ENCODE peak calls at places on chromosomes 12 and 14, in seven cellular contexts. I, E, O, M, Y, U and R are unnamed samples.
A peak's percentile ranks its signal among the peaks of the same experiment; 100 is the strongest.

GRCh38 chr14:55221186-55221585 is 29.8 kb upstream of the DLGAP5 start:
- DNase-seq in U (no peak), O (peak; percentile 86), Y (no peak), I (peak; percentile 88), E (peak; percentile 31), M (no peak), R (no peak)

GRCh38 chr12:128801879-128802391 is 21.8 kb downstream of the SLC15A4 start:
- DNase-seq in E (no peak), I (peak; percentile 79), M (no peak), U (no peak), Y (no peak), O (peak; percentile 70), R (no peak)

GRCh38 chr12:57549909-57550627 is at the start of gene KIF5A:
- DNase-seq in O (no peak), U (peak; percentile 90), I (no peak), M (peak; percentile 53), E (no peak), Y (peak; percentile 48), R (peak; percentile 91)

GRCh38 chr12:38138225-38139221 is 178.1 kb upstream of the ALG10B start:
- DNase-seq in Y (peak; percentile 57), E (peak; percentile 68), U (peak; percentile 85), M (peak; percentile 24), O (peak; percentile 96), I (peak; percentile 31), R (peak; percentile 86)

GRCh38 chr12:118319627-118320026 is 53.1 kb downstream of the TAOK3 start:
- DNase-seq in Y (no peak), M (no peak), O (no peak), U (no peak), I (no peak), E (no peak), R (no peak)

GRCh38 chr12:112308184-112308583 is 74.0 kb downstream of the HECTD4 start:
- DNase-seq in O (no peak), I (no peak), M (no peak), U (no peak), E (no peak), Y (no peak), R (no peak)

GRCh38 chr14:82075566-82075965 is 541.9 kb upstream of the SEL1L start:
- DNase-seq in O (peak; percentile 26), Y (peak; percentile 71), I (no peak), E (no peak), U (peak; percentile 87), M (peak; percentile 73), R (peak; percentile 66)

GRCh38 chr12:45517360-45517759 is 212.1 kb upstream of the ARID2 start:
- DNase-seq in Y (no peak), M (no peak), O (no peak), U (no peak), E (no peak), I (no peak), R (no peak)

GRCh38 chr14:65159281-65160062 is 57.2 kb upstream of the MAX start:
- DNase-seq in I (peak; percentile 34), M (no peak), E (no peak), O (no peak), Y (no peak), U (no peak), R (peak; percentile 80)

GRCh38 chr12:32139064-32139421 is 32.4 kb downstream of the BICD1 start:
- DNase-seq in I (peak; percentile 59), Y (peak; percentile 52), E (peak; percentile 69), M (no peak), U (peak; percentile 37), O (no peak), R (peak; percentile 92)
- H3K4me3 ChIP-seq in I (peak overlapping the region; percentile 45), Y (no peak overlapping the region), E (peak overlapping the region; percentile 24), M (peak overlapping the region; percentile 47), U (peak overlapping the region; percentile 51), O (no peak overlapping the region), R (peak overlapping the region; percentile 66)

GRCh38 chr14:40119765-40120164 is 687.5 kb upstream of the FBXO33 start:
- DNase-seq in O (no peak), I (no peak), U (no peak), M (no peak), E (no peak), Y (no peak), R (no peak)

GRCh38 chr14:40123816-40124215 is 691.6 kb upstream of the FBXO33 start:
- DNase-seq in I (peak; percentile 16), U (no peak), M (no peak), Y (no peak), E (no peak), O (no peak), R (no peak)

GRCh38 chr14:40119321-40119720 is 687.1 kb upstream of the FBXO33 start:
- DNase-seq in E (no peak), O (peak; percentile 61), I (peak; percentile 63), U (no peak), Y (peak; percentile 29), M (no peak), R (no peak)

GRCh38 chr14:40122978-40123648 is 690.9 kb upstream of the FBXO33 start:
- DNase-seq in O (peak; percentile 83), Y (peak; percentile 6), M (no peak), E (no peak), U (no peak), I (peak; percentile 64), R (no peak)
- H3K4me2 ChIP-seq in O (peak overlapping the region; percentile 72), Y (no peak overlapping the region), M (no peak overlapping the region), E (no peak overlapping the region), U (peak overlapping the region; percentile 71), I (peak overlapping the region; percentile 47), R (no peak overlapping the region)

DNA sequence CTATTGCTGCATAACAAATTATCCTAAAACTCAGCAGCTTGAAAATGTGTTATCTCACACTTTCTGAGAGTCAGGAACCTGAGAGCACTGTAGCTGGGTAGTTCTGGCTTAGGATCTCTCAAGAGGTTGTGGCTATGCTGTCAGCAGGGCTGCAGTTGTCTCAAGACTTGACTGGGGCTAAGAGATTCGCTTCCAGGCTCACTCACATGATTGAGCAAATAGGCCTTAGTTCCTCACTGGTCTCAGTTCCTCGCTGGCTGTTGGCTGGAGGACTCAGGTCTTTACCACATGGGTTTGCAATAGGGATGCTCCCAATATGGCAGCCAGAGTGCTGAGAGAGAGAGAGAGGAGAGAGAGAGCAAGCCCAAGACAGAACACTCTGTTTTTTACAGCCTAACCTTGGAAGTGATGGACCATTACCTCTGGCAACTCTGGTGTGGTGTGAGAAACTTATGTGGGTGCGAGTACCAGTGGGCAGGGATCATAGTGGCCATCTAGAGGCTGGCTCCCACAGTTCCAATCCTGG is 15.9 kb upstream of the DHRS2 start:
- DNase-seq in M (no peak), Y (no peak), U (no peak), I (no peak), E (no peak), O (no peak), R (no peak)
- H3K36me3 ChIP-seq in M (no peaks in the 10 kb centered on the region), Y (no peaks in the 10 kb centered on the region), U (no peaks in the 10 kb centered on the region), I (no peaks in the 10 kb centered on the region), E (no peaks in the 10 kb centered on the region), O (no peaks in the 10 kb centered on the region), R (no peaks in the 10 kb centered on the region)

GRCh38 chr14:36656769-36657408 is 4.8 kb upstream of the PAX9 start:
- DNase-seq in E (peak; percentile 14), O (no peak), Y (no peak), M (no peak), I (no peak), U (peak; percentile 61), R (no peak)
- H3K4me3 ChIP-seq in E (no peak overlapping the region), O (peak overlapping the region; percentile 68), Y (no peak overlapping the region), M (no peak overlapping the region), I (no peak overlapping the region), U (peak overlapping the region; percentile 56), R (no peak overlapping the region)

GRCh38 chr12:93823616-93824410 is 146.6 kb downstream of the CRADD start:
- DNase-seq in O (no peak), Y (peak; percentile 17), M (no peak), I (peak; percentile 33), E (peak; percentile 46), U (no peak), R (no peak)

GRCh38 chr12:93819048-93819491 is 141.9 kb downstream of the CRADD start:
- DNase-seq in O (no peak), U (no peak), M (no peak), I (peak; percentile 89), E (peak; percentile 97), Y (no peak), R (no peak)

GRCh38 chr12:93813972-93814821 is 137.0 kb downstream of the CRADD start:
- DNase-seq in U (no peak), M (no peak), Y (no peak), E (peak; percentile 99), I (peak; percentile 46), O (no peak), R (peak; percentile 58)

GRCh38 chr12:93813181-93813580 is 136.0 kb downstream of the CRADD start:
- DNase-seq in U (no peak), O (no peak), M (no peak), I (peak; percentile 62), E (peak; percentile 88), Y (no peak), R (no peak)

DNA sequence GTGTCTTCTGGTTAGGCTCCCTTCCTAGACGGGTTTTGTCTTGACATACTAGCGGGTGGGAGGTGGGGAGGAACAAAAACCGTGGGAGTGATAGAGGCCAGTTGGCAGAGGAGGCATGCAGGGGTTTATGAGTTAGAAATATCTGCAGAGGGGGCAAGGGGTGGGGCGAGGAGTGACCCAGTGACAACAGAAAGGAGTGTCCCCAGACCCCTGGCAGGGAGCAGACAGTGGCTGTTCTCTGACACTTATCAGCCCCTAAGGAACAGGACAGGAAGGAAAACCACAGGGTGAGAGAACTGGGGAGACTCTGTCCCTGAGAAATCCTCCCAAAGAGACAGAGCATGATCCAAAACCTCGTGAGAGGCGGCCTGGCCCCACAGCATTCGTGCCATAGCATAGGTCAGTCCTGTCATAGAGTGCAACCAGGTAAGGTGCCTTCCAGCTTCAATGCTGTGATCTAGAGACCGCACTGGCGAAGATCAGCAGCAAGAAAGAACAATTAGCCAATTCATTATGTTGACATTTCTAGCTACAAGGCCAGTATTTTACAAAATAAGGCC is 141.4 kb downstream of the CRADD start:
- DNase-seq in M (no peak), Y (peak; percentile 18), U (no peak), I (no peak), E (no peak), O (no peak), R (no peak)
- H3K4me2 ChIP-seq in M (no peak overlapping the region), Y (no peak overlapping the region), U (no peak overlapping the region), I (peak overlapping the region; percentile 53), E (peak overlapping the region; percentile 65), O (no peak overlapping the region), R (no peak overlapping the region)

DNA sequence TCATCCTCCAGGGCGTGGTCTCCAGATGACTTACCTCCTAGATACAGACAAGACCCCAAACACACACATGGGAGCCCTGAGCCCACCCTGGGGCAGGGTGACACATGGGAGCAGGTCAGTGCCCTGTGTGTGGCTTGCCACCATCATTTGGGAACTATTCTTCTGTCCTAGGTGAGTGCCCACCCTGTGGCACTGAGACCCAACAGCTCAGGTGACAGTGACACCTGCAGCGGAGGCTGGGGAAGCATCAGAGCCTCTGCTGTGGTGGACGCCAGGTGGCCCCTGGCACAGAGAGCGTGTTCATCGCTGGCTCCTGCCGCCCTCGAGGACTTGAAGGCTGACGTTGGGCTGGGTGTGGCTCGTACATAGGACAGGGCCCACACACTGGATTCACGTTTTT is 23.0 kb downstream of the SFSWAP start:
- DNase-seq in I (no peak), U (no peak), O (no peak), E (no peak), Y (no peak), M (no peak), R (no peak)
- H3K36me3 ChIP-seq in I (peaks cover 29% of the 10 kb centered on the region), U (peaks cover 21% of the 10 kb centered on the region), O (peaks cover 62% of the 10 kb centered on the region), E (peaks cover 19% of the 10 kb centered on the region), Y (peaks cover 8% of the 10 kb centered on the region), M (peaks cover 94% of the 10 kb centered on the region), R (peaks cover 19% of the 10 kb centered on the region)